ENCODE peak calls at places on chromosomes 16 and 17, in seven cellular contexts. W is T47D, L is K562, F is GM12878, P is HCT116, M is H1, V is HepG2. C is an unnamed sample.

GRCh38 chr17:28985950-28986713 is 19.7 kb downstream of the SEZ6 start:
- DNase-seq in M (peak; percentile 81), P (no peak), V (no peak), F (no peak), W (no peak), L (peak; percentile 50), C (no peak)

GRCh38 chr17:73335591-73336503 is 24.0 kb upstream of the CDC42EP4 start:
- DNase-seq in M (no peak), L (no peak), W (no peak), V (no peak), F (no peak), P (no peak), C (peak; percentile 38)

GRCh38 chr17:10875984-10876555 is 38.2 kb upstream of the PIRT start:
- DNase-seq in W (peak; percentile 9), F (no peak), P (peak; percentile 36), V (peak; percentile 40), L (peak; percentile 47), M (peak; percentile 88), C (peak; percentile 58)

GRCh38 chr17:19333736-19334290 is 28.7 kb downstream of the B9D1 start:
- DNase-seq in L (no peak), F (no peak), P (no peak), M (no peak), V (no peak), W (no peak), C (no peak)

GRCh38 chr17:55275894-55276804 is 11.4 kb downstream of the HLF start:
- DNase-seq in F (no peak), L (no peak), V (peak; percentile 74), P (no peak), M (no peak), W (no peak), C (no peak)

GRCh38 chr17:78892062-78892456 is 10.9 kb downstream of the CEP295NL start:
- DNase-seq in M (no peak), P (no peak), W (no peak), L (no peak), F (no peak), V (no peak), C (peak; percentile 89)

GRCh38 chr17:1060991-1061390 is 64.1 kb downstream of the TIMM22 start:
- DNase-seq in V (no peak), L (no peak), M (no peak), P (peak; percentile 93), W (no peak), F (no peak), C (no peak)

GRCh38 chr16:29909398-29909797 is 9.1 kb downstream of the ASPHD1 start:
- DNase-seq in W (no peak), M (no peak), L (no peak), F (no peak), V (no peak), P (no peak), C (no peak)

GRCh38 chr16:85782476-85782875 is 16.9 kb downstream of the EMC8 start:
- DNase-seq in P (no peak), W (no peak), V (no peak), M (no peak), L (no peak), F (no peak), C (no peak)

GRCh38 chr17:67293251-67294203 is 48.5 kb upstream of the HELZ start:
- DNase-seq in F (peak; percentile 4), M (peak; percentile 79), P (peak; percentile 69), L (peak; percentile 70), W (no peak), V (peak; percentile 72), C (peak; percentile 62)

GRCh38 chr16:88403794-88404581 is 21.2 kb downstream of the ZNF469 start:
- DNase-seq in W (no peak), V (no peak), M (no peak), L (peak; percentile 56), P (no peak), F (no peak), C (no peak)

GRCh38 chr17:9258115-9259020 is 237.1 kb downstream of the NTN1 start:
- DNase-seq in F (no peak), W (no peak), M (no peak), V (peak; percentile 67), P (no peak), L (no peak), C (no peak)

GRCh38 chr17:63699638-63700527 is at the start of gene LIMD2:
- DNase-seq in F (no peak), P (no peak), M (peak; percentile 82), L (peak; percentile 96), V (no peak), W (no peak), C (peak; percentile 99)

GRCh38 chr17:31085563-31085962 is 9.2 kb upstream of the NF1 start:
- DNase-seq in V (no peak), P (no peak), M (no peak), W (no peak), F (no peak), L (peak; percentile 20), C (no peak)

GRCh38 chr17:40809721-40810421 is 10.1 kb upstream of the KRT28 start:
- DNase-seq in V (no peak), F (no peak), P (no peak), M (no peak), L (no peak), W (no peak), C (no peak)

GRCh38 chr16:1580956-1581355 is 30.9 kb downstream of the IFT140 start:
- DNase-seq in F (no peak), W (no peak), L (no peak), M (no peak), P (no peak), V (no peak), C (no peak)

GRCh38 chr17:34400301-34400931 is 37.4 kb upstream of the CCL1 start:
- DNase-seq in W (no peak), P (no peak), M (no peak), L (no peak), F (no peak), V (no peak), C (no peak)

GRCh38 chr17:65434878-65435277 is 126.6 kb downstream of the AXIN2 start:
- DNase-seq in M (no peak), F (no peak), V (no peak), P (no peak), W (no peak), L (no peak), C (no peak)

GRCh38 chr16:85718682-85719081 is 29.9 kb upstream of the GINS2 start:
- DNase-seq in V (peak; percentile 25), P (no peak), M (peak; percentile 82), W (peak; percentile 89), F (no peak), L (peak; percentile 68), C (no peak)

GRCh38 chr17:39921323-39921722 is 2.9 kb upstream of the GSDMB start:
- DNase-seq in M (no peak), L (no peak), F (no peak), W (no peak), P (no peak), V (no peak), C (no peak)

GRCh38 chr17:19392303-19392702 is 5.3 kb upstream of the MFAP4 start:
- DNase-seq in L (no peak), F (no peak), W (no peak), P (no peak), V (no peak), M (no peak), C (no peak)

DNA sequence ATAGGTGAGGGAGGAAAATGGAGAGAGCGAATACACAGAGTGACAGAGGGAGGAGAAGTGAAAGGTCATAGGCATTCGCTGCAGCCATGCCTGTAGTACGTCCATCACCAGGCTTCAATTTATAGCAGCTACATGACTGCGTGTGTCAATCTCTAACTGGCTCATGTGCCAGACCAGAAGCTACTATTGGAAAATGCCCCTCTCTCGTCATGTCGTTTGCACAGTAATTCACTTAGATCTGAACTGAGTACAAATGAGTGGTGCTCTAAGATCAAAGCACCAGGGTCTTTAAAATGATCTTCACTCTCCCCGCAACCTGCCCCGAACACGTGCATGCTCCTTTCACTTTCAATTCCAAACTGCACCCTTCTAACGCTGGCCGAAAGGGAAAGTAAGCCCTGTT is 51.3 kb downstream of the ADCY9 start:
- DNase-seq in P (no peak), F (no peak), V (no peak), L (no peak), W (no peak), M (peak; percentile 14), C (no peak)
- TF ChIP-seq JUND in P (no peak), F (no peak), V (no peak), L (no peak), W (no peak), M (no peak), C (no peak)

DNA sequence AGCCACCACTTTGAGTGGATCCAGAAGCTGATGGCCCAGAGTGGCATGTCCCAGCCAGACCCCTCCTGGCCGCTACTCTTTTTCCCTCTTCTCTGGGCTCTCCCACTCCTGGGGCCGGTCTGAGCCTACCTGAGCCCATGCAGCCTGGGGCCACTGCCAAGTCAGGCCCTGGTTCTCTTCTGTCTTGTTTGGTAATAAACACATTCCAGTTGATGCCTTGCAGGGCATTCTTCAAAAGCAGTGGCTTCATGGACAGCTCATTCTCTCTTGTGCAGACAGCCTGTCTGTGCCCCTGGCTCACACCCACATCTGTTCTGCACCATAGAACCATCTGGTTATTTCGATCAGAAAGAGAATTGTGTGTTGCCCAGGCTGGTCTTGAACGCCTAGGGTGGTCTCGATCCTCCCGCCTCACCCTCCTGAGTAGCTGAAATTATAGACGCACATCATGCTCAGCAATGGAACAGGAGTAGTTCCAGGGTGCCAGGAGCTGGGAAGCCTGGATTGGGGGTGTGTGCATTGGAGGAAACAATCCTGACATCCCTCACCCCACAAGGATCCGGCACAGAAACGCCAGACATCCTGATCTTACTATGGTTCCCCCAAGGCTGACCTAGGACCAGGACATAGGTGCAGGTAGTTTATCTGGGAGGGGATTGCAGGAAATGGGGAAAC is 4.6 kb downstream of the PRSS21 start:
- DNase-seq in F (no peak), L (no peak), M (no peak), P (no peak), V (no peak), W (peak; percentile 24), C (peak; percentile 66)
- TF ChIP-seq JUND in F (no peak), L (no peak), M (no peak), P (no peak), V (no peak), W (no peak), C (no peak)

GRCh38 chr16:81731636-81732035 is 47.5 kb upstream of the PLCG2 start:
- DNase-seq in P (no peak), W (no peak), M (no peak), L (no peak), F (no peak), V (no peak), C (no peak)

GRCh38 chr16:81732699-81733098 is 46.4 kb upstream of the PLCG2 start:
- DNase-seq in F (no peak), V (no peak), W (no peak), P (no peak), M (no peak), L (no peak), C (no peak)

GRCh38 chr16:81737885-81738536 is 41.1 kb upstream of the PLCG2 start:
- DNase-seq in W (peak; percentile 88), L (peak; percentile 89), F (peak; percentile 80), M (peak; percentile 92), P (peak; percentile 79), V (peak; percentile 74), C (peak; percentile 84)

GRCh38 chr16:81733295-81733694 is 45.8 kb upstream of the PLCG2 start:
- DNase-seq in M (no peak), V (no peak), F (no peak), L (no peak), P (no peak), W (no peak), C (no peak)

GRCh38 chr16:81734632-81735434 is 44.3 kb upstream of the PLCG2 start:
- DNase-seq in P (no peak), V (no peak), L (no peak), M (no peak), F (no peak), W (no peak), C (no peak)
- TF ChIP-seq JUND in P (no peak), V (no peak), L (no peak), M (no peak), F (no peak), W (no peak), C (no peak)

GRCh38 chr16:68406458-68407041 is 41.8 kb downstream of the SMPD3 start:
- DNase-seq in V (no peak), P (no peak), W (no peak), M (no peak), F (no peak), L (no peak), C (peak; percentile 76)
- TF ChIP-seq JUND in V (no peak), P (no peak), W (no peak), M (no peak), F (no peak), L (no peak), C (no peak)